ENCODE peak calls at places on chromosome 19, in nine cellular contexts. W is osteoblast; D is hepatic stellate cell; H is NCI-H1694; O is NCI-H2171 treated with DMSO at 0.1 percent for 48 hours; M is Daoy; K is iris pigment epithelial cell; R is effector memory CD4-positive, alpha-beta T cell; B is EH. G is an unnamed sample.

GRCh38 chr19:28168557-28168956 is 1044.4 kb downstream of the UQCRFS1 start:
- DNase-seq in B (no peak), O (no peak), M (peak), D (no peak), W (no peak), R (no peak), K (no peak), H (no peak), G (no peak)

GRCh38 chr19:3366104-3366760 is at the start of gene NFIC:
- DNase-seq in D (peak), O (peak), W (peak), B (peak), K (peak), M (peak), H (no peak), R (peak), G (peak)

GRCh38 chr19:1645299-1645698 is 7.1 kb downstream of the TCF3 start:
- DNase-seq in O (no peak), B (no peak), W (no peak), M (no peak), D (no peak), K (no peak), H (no peak), R (no peak), G (no peak)

GRCh38 chr19:16883518-16883917 is 5.3 kb upstream of the F2RL3 start:
- DNase-seq in R (no peak), W (no peak), M (no peak), K (no peak), D (no peak), H (no peak), B (no peak), O (no peak), G (no peak)

GRCh38 chr19:1161716-1162115 is 12.4 kb downstream of the SBNO2 start:
- DNase-seq in D (peak), M (no peak), O (peak), R (no peak), H (no peak), B (no peak), W (peak), K (peak), G (peak)

GRCh38 chr19:2043864-2044708 is 7.0 kb downstream of the MKNK2 start:
- DNase-seq in O (no peak), M (no peak), B (no peak), K (no peak), H (no peak), W (peak), D (no peak), R (no peak), G (no peak)

GRCh38 chr19:44356383-44357111 is at the start of gene ZNF112:
- DNase-seq in M (peak), W (peak), H (peak), K (peak), R (no peak), D (peak), B (peak), O (peak), G (peak)

GRCh38 chr19:19006213-19006612 is 27.1 kb downstream of the SUGP2 start:
- DNase-seq in M (no peak), B (peak), H (no peak), R (no peak), W (no peak), K (peak), D (no peak), O (no peak), G (peak)

GRCh38 chr19:39160889-39161672 is 35.5 kb downstream of the PAK4 start:
- DNase-seq in W (peak), D (no peak), O (no peak), M (no peak), K (peak), B (no peak), R (no peak), H (no peak), G (peak)

GRCh38 chr19:7539827-7540425 is 4.4 kb downstream of the PNPLA6 start:
- DNase-seq in O (no peak), M (no peak), K (no peak), H (no peak), D (no peak), B (no peak), R (no peak), W (no peak), G (no peak)

GRCh38 chr19:18346091-18346490 is 5.7 kb downstream of the PGPEP1 start:
- DNase-seq in O (no peak), D (no peak), B (no peak), R (no peak), K (no peak), W (peak), H (no peak), M (no peak), G (no peak)

GRCh38 chr19:19171110-19171672 is 1.1 kb upstream of the MEF2B start:
- DNase-seq in K (no peak), M (no peak), H (no peak), D (no peak), W (no peak), O (no peak), B (no peak), R (no peak), G (no peak)

GRCh38 chr19:511101-511841 is 4.0 kb downstream of the TPGS1 start:
- DNase-seq in H (no peak), B (peak), D (no peak), W (no peak), M (peak), K (peak), O (peak), R (peak), G (peak)

GRCh38 chr19:40165362-40165937 is 25.8 kb upstream of the MAP3K10 start:
- DNase-seq in M (peak), H (peak), O (no peak), B (peak), D (peak), R (peak), K (peak), W (peak), G (peak)

GRCh38 chr19:17469371-17470203 is 737 bp upstream of the SLC27A1 start:
- DNase-seq in M (peak), R (peak), O (peak), B (peak), D (peak), H (peak), W (peak), K (peak), G (peak)

GRCh38 chr19:45528149-45528743 is 21.0 kb downstream of the VASP start:
- DNase-seq in M (peak), R (no peak), B (peak), O (peak), W (no peak), K (peak), D (no peak), H (no peak), G (peak)

GRCh38 chr19:35039881-35040456 is 1.6 kb upstream of the HPN start:
- DNase-seq in H (no peak), W (no peak), B (no peak), O (no peak), M (no peak), K (no peak), R (no peak), D (no peak), G (no peak)

GRCh38 chr19:6374711-6375410 is 872 bp downstream of the PSPN start:
- DNase-seq in W (peak), R (no peak), K (no peak), M (no peak), O (no peak), B (no peak), H (no peak), D (no peak), G (no peak)